ENCODE peak calls at places on chromosomes 1 and 21, in seven cellular contexts. R is kidney; T is progenitor cell of endocrine pancreas; F is transverse colon; G is CD4-positive, alpha-beta T cell; K is prostate gland; Z is cardiac fibroblast. B is an unnamed sample.

GRCh38 chr21:34909492-34910292 is 139.4 kb downstream of the RUNX1 start:
- DNase-seq in R (no peak), T (no peak), F (no peak), G (no peak), K (no peak), Z (no peak), B (no peak)

GRCh38 chr1:167467126-167467725 is 51.1 kb downstream of the CD247 start:
- DNase-seq in R (no peak), T (no peak), F (no peak), G (no peak), K (no peak), Z (no peak), B (no peak)

GRCh38 chr1:35179864-35180263 is 13.1 kb downstream of the SFPQ start:
- DNase-seq in R (no peak), T (no peak), F (no peak), G (no peak), K (no peak), Z (no peak), B (no peak)

GRCh38 chr1:223258751-223259177 is 105.2 kb downstream of the SUSD4 start:
- DNase-seq in R (no peak), T (no peak), F (no peak), G (no peak), K (no peak), Z (peak), B (no peak)

GRCh38 chr1:178614286-178614685 is 101.4 kb downstream of the TEX35 start:
- DNase-seq in R (no peak), T (no peak), F (no peak), G (no peak), K (no peak), Z (no peak), B (no peak)

GRCh38 chr1:52771384-52771783 is 45.1 kb downstream of the ZYG11B start:
- DNase-seq in R (no peak), T (no peak), F (no peak), G (no peak), K (no peak), Z (no peak), B (no peak)

GRCh38 chr1:229440821-229441537 is 7.1 kb upstream of the ACTA1 start:
- DNase-seq in R (peak), T (no peak), F (no peak), G (no peak), K (no peak), Z (peak), B (no peak)

GRCh38 chr21:45207839-45208626 is 79.7 kb downstream of the POFUT2 start:
- DNase-seq in R (no peak), T (no peak), F (no peak), G (no peak), K (no peak), Z (no peak), B (no peak)

GRCh38 chr1:184255560-184255959 is 131.3 kb upstream of the C1orf21 start:
- DNase-seq in R (no peak), T (no peak), F (no peak), G (no peak), K (no peak), Z (no peak), B (no peak)

GRCh38 chr1:167438171-167439138 is 79.9 kb downstream of the CD247 start:
- DNase-seq in R (no peak), T (no peak), F (no peak), G (no peak), K (no peak), Z (no peak), B (no peak)

GRCh38 chr1:43239484-43239883 is 30.3 kb upstream of the TMEM125 start:
- DNase-seq in R (no peak), T (no peak), F (no peak), G (no peak), K (no peak), Z (no peak), B (no peak)

GRCh38 chr1:22342734-22343191 is 108.9 kb upstream of the ZBTB40 start:
- DNase-seq in R (no peak), T (no peak), F (no peak), G (no peak), K (no peak), Z (no peak), B (no peak)

GRCh38 chr21:33974513-33975468 is 59.2 kb upstream of the ATP5PO start:
- DNase-seq in R (no peak), T (no peak), F (no peak), G (no peak), K (no peak), Z (no peak), B (no peak)

GRCh38 chr1:175543447-175543846 is 199.9 kb downstream of the TNR start:
- DNase-seq in R (no peak), T (no peak), F (no peak), G (no peak), K (no peak), Z (no peak), B (no peak)

GRCh38 chr1:107549152-107549810 is 408.4 kb downstream of the NTNG1 start:
- DNase-seq in R (no peak), T (no peak), F (no peak), G (no peak), K (no peak), Z (no peak), B (no peak)

GRCh38 chr1:161791889-161792655 is 26.0 kb downstream of the ATF6 start:
- DNase-seq in R (no peak), T (no peak), F (no peak), G (no peak), K (no peak), Z (peak), B (no peak)

DNA sequence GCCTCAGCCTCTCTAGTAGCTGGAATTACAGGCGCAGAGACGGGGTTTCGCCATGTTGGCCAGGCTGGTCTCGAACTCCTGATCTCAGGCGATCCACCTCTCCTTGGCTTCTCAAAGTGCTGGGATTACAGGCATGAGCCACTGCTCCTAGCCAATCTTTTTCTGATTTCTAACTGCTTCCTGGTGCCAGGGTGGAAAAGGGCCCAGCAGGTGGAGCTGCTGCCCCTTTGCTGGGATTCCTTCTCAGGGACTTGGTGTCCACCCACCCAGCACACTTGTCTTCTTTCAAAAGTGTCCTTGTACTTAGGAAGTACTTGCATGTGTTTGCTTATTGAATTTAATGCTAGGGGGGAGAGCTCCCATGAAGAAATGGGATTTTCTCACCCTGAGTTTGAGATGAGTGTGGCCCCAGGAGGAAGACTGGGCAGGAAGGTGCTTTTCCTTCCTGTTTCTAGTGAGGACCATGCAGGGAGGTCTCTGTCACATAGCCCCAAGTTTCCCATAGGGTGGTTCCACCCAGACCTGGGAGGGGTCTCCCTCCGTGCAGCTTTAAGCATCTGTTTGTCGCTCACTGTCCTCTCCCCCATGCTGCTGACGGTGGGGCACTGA is 14.2 kb downstream of the UTP11 start:
- DNase-seq in R (no peak), T (peak), F (peak), G (no peak), K (peak), Z (peak), B (peak)
- TF ChIP-seq CTCF in R (peak), T (peak), F (peak), G (peak), K (peak), Z (peak), B (no peak)

GRCh38 chr21:41745971-41746743 is 20.7 kb downstream of the RIPK4 start:
- DNase-seq in R (peak), T (no peak), F (no peak), G (no peak), K (no peak), Z (no peak), B (no peak)

GRCh38 chr21:41744028-41744940 is 22.6 kb downstream of the RIPK4 start:
- DNase-seq in R (peak), T (no peak), F (no peak), G (no peak), K (no peak), Z (no peak), B (no peak)

GRCh38 chr21:41747943-41748738 is 18.7 kb downstream of the RIPK4 start:
- DNase-seq in R (peak), T (no peak), F (no peak), G (no peak), K (no peak), Z (no peak), B (no peak)

GRCh38 chr21:41745026-41745820 is 21.6 kb downstream of the RIPK4 start:
- DNase-seq in R (peak), T (no peak), F (no peak), G (no peak), K (no peak), Z (no peak), B (no peak)

GRCh38 chr21:41746744-41747006 is 20.2 kb downstream of the RIPK4 start:
- DNase-seq in R (no peak), T (no peak), F (no peak), G (no peak), K (no peak), Z (no peak), B (no peak)
- TF ChIP-seq CTCF in R (no peak), T (no peak), F (no peak), G (no peak), K (no peak), Z (no peak), B (no peak)

GRCh38 chr1:37393173-37393572 is 81.2 kb upstream of the ZC3H12A start:
- DNase-seq in R (no peak), T (no peak), F (no peak), G (no peak), K (no peak), Z (no peak), B (no peak)

GRCh38 chr1:37392051-37392450 is 82.3 kb upstream of the ZC3H12A start:
- DNase-seq in R (no peak), T (no peak), F (no peak), G (no peak), K (no peak), Z (no peak), B (no peak)

GRCh38 chr1:37393585-37394120 is 80.7 kb upstream of the ZC3H12A start:
- DNase-seq in R (no peak), T (no peak), F (no peak), G (no peak), K (no peak), Z (no peak), B (no peak)

GRCh38 chr1:37389327-37389726 is 85.1 kb upstream of the ZC3H12A start:
- DNase-seq in R (no peak), T (no peak), F (no peak), G (no peak), K (no peak), Z (no peak), B (no peak)

GRCh38 chr1:37391181-37391949 is 83.0 kb upstream of the ZC3H12A start:
- DNase-seq in R (no peak), T (no peak), F (no peak), G (no peak), K (no peak), Z (no peak), B (no peak)
- TF ChIP-seq CTCF in R (no peak), T (no peak), F (no peak), G (no peak), K (no peak), Z (no peak), B (no peak)

GRCh38 chr21:16454371-16454770 is 724.6 kb downstream of the USP25 start:
- DNase-seq in R (no peak), T (no peak), F (no peak), G (no peak), K (no peak), Z (peak), B (no peak)
- TF ChIP-seq CTCF in R (peak), T (no peak), F (no peak), G (no peak), K (no peak), Z (peak), B (peak)

B was measured in thyroid gland.